ENCODE peak calls at places on chromosomes 2 and 18, in eight cellular contexts. H is lower lobe of right lung, Z is choroid plexus epithelial cell, W is astrocyte of the spinal cord, G is AG09309, S is cardiac muscle cell, C is PC-9, X is brain microvascular endothelial cell. R is an unnamed sample.

GRCh38 chr2:207640160-207640559 is 15.0 kb upstream of the METTL21A start:
- DNase-seq in H (no peak), Z (no peak), W (no peak), G (no peak), S (no peak), C (no peak), X (no peak), R (no peak)

GRCh38 chr2:119429225-119430000 is 2.2 kb upstream of the TMEM37 start:
- DNase-seq in H (no peak), Z (peak), W (peak), G (no peak), S (peak), C (no peak), X (no peak), R (no peak)

GRCh38 chr2:177169810-177170514 is 42.6 kb upstream of the HNRNPA3 start:
- DNase-seq in H (peak), Z (no peak), W (no peak), G (no peak), S (no peak), C (peak), X (no peak), R (no peak)

GRCh38 chr2:167862787-167863186 is 384.6 kb downstream of the STK39 start:
- DNase-seq in H (no peak), Z (peak), W (peak), G (no peak), S (no peak), C (no peak), X (peak), R (no peak)

GRCh38 chr18:23994361-23994902 is 20.1 kb upstream of the TTC39C start:
- DNase-seq in H (peak), Z (peak), W (peak), G (peak), S (peak), C (peak), X (peak), R (no peak)

GRCh38 chr2:37782721-37783438 is 111.4 kb upstream of the CDC42EP3 start:
- DNase-seq in H (no peak), Z (no peak), W (no peak), G (no peak), S (no peak), C (no peak), X (no peak), R (no peak)

GRCh38 chr2:11500702-11501303 is 33.0 kb upstream of the GREB1 start:
- DNase-seq in H (no peak), Z (no peak), W (no peak), G (peak), S (no peak), C (no peak), X (no peak), R (no peak)

GRCh38 chr2:129934044-129934822 is 45.2 kb upstream of the RAB6C start:
- DNase-seq in H (no peak), Z (no peak), W (no peak), G (no peak), S (peak), C (no peak), X (no peak), R (peak)

GRCh38 chr2:105857076-105857740 is 112.5 kb downstream of the NCK2 start:
- DNase-seq in H (no peak), Z (no peak), W (no peak), G (no peak), S (no peak), C (no peak), X (no peak), R (no peak)

GRCh38 chr2:208686665-208687064 is 280.1 kb downstream of the PTH2R start:
- DNase-seq in H (no peak), Z (no peak), W (no peak), G (no peak), S (no peak), C (no peak), X (no peak), R (no peak)

GRCh38 chr2:16890081-16890480 is 224.4 kb upstream of the CYRIA start:
- DNase-seq in H (no peak), Z (peak), W (no peak), G (no peak), S (no peak), C (no peak), X (no peak), R (no peak)

GRCh38 chr2:238158807-238159539 is at the start of gene ERFE:
- DNase-seq in H (no peak), Z (peak), W (no peak), G (no peak), S (peak), C (no peak), X (no peak), R (peak)

GRCh38 chr18:23738151-23738550 is 48.9 kb downstream of the LAMA3 start:
- DNase-seq in H (no peak), Z (no peak), W (no peak), G (no peak), S (no peak), C (no peak), X (no peak), R (no peak)

GRCh38 chr2:207844648-207845047 is 74.9 kb upstream of the FZD5 start:
- DNase-seq in H (no peak), Z (no peak), W (no peak), G (no peak), S (no peak), C (no peak), X (no peak), R (no peak)

GRCh38 chr2:231315896-231316295 is 79.6 kb upstream of the B3GNT7 start:
- DNase-seq in H (no peak), Z (no peak), W (no peak), G (no peak), S (no peak), C (no peak), X (no peak), R (no peak)

GRCh38 chr2:100222844-100223243 is 80.5 kb upstream of the AFF3 start:
- DNase-seq in H (no peak), Z (no peak), W (no peak), G (no peak), S (no peak), C (no peak), X (no peak), R (no peak)

GRCh38 chr2:170846318-170846717 is 29.6 kb downstream of the GAD1 start:
- DNase-seq in H (no peak), Z (no peak), W (no peak), G (no peak), S (no peak), C (no peak), X (no peak), R (no peak)

GRCh38 chr18:62957885-62958472 is 242.6 kb downstream of the PHLPP1 start:
- DNase-seq in H (peak), Z (peak), W (no peak), G (no peak), S (peak), C (no peak), X (peak), R (peak)

GRCh38 chr2:51103205-51103604 is 71.3 kb upstream of the NRXN1 start:
- DNase-seq in H (peak), Z (peak), W (peak), G (no peak), S (peak), C (peak), X (peak), R (peak)

GRCh38 chr2:186595219-186595618 is 5.4 kb downstream of the ITGAV start:
- DNase-seq in H (no peak), Z (peak), W (no peak), G (no peak), S (peak), C (no peak), X (no peak), R (no peak)

GRCh38 chr2:64402876-64403275 is 51.1 kb upstream of the LGALSL start:
- DNase-seq in H (no peak), Z (peak), W (peak), G (no peak), S (peak), C (peak), X (peak), R (no peak)

GRCh38 chr2:2867371-2867770 is 510.2 kb downstream of the EIPR1 start:
- DNase-seq in H (no peak), Z (no peak), W (no peak), G (no peak), S (no peak), C (no peak), X (no peak), R (no peak)

GRCh38 chr2:118860506-118860905 is 13.1 kb upstream of the EN1 start:
- DNase-seq in H (no peak), Z (no peak), W (no peak), G (no peak), S (no peak), C (peak), X (no peak), R (no peak)

GRCh38 chr2:174971868-174972781 is 33.1 kb downstream of the CHN1 start:
- DNase-seq in H (no peak), Z (peak), W (peak), G (peak), S (peak), C (peak), X (peak), R (no peak)

GRCh38 chr2:237673130-237673921 is 45.9 kb downstream of the LRRFIP1 start:
- DNase-seq in H (peak), Z (peak), W (peak), G (no peak), S (peak), C (peak), X (peak), R (peak)

GRCh38 chr2:94880507-94880906 is 9.3 kb downstream of the TEKT4 start:
- DNase-seq in H (no peak), Z (no peak), W (no peak), G (no peak), S (no peak), C (no peak), X (no peak), R (no peak)

GRCh38 chr2:72945450-72946019 is 28.2 kb downstream of the EMX1 start:
- DNase-seq in H (no peak), Z (no peak), W (no peak), G (no peak), S (no peak), C (no peak), X (no peak), R (no peak)

GRCh38 chr2:95357717-95358280 is 44.7 kb upstream of the FAHD2A start:
- DNase-seq in H (no peak), Z (no peak), W (no peak), G (no peak), S (no peak), C (no peak), X (no peak), R (no peak)

GRCh38 chr2:142130111-142131015 is 453 bp downstream of the LRP1B start:
- DNase-seq in H (peak), Z (peak), W (peak), G (no peak), S (peak), C (peak), X (peak), R (peak)

GRCh38 chr2:56448999-56449431 is 265.2 kb downstream of the CCDC85A start:
- DNase-seq in H (peak), Z (no peak), W (no peak), G (no peak), S (no peak), C (no peak), X (no peak), R (peak)

GRCh38 chr2:124661558-124661957 is 636.5 kb downstream of the CNTNAP5 start:
- DNase-seq in H (no peak), Z (no peak), W (no peak), G (no peak), S (no peak), C (no peak), X (no peak), R (no peak)

GRCh38 chr2:69584127-69584889 is 59.2 kb downstream of the AAK1 start:
- DNase-seq in H (no peak), Z (no peak), W (no peak), G (no peak), S (no peak), C (no peak), X (no peak), R (no peak)

GRCh38 chr2:239834143-239834542 is 191.0 kb downstream of the NDUFA10 start:
- DNase-seq in H (no peak), Z (no peak), W (no peak), G (no peak), S (no peak), C (no peak), X (no peak), R (no peak)

GRCh38 chr2:136319227-136319626 is 201.3 kb upstream of the CXCR4 start:
- DNase-seq in H (no peak), Z (no peak), W (no peak), G (no peak), S (no peak), C (no peak), X (no peak), R (peak)

DNA sequence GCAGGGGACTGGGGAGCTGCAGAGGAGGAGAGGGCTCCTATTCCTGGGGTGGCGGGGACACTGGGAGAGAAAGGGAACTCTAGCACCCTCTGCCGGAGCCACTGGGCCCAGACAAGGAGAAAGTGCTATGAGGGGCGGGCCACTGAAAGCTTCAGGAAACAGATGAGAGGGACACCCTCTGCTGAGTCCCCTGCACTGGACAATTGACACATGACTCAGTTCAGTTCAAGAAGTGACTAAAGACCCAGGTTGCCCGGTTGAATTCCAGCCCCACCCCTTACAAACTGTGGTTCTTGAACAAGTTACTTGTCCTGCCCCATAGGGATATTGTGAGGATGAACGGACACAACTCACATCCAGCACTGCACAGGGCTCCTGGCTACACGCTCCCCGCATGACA is 5.0 kb downstream of the RUFY4 start:
- DNase-seq in H (peak), Z (peak), W (no peak), G (no peak), S (peak), C (peak), X (peak), R (peak)
- TF ChIP-seq CTCF in H (peak), Z (peak), W (peak), G (peak), S (peak), C (peak), X (peak), R (peak)

DNA sequence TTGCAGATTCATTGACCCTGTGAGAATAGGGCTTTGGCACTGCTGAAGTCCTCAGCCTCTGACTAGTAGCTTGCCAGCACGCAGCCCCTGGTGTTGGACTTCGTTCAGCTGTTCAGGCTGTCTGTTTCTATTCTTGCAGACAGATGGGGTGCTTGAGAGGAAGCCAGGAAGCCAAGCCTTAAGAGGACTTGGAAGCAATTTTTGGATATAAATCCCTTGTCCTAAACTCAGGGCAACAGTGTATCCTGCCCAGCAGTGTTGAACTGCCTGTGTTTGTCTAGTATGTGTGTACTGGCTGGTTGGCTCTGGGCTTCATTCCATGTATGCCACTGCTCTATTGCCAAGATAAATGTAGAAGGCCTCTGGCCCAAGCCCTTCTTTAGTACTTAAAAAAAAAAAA is 108.6 kb downstream of the COMMD1 start:
- DNase-seq in H (no peak), Z (peak), W (peak), G (peak), S (peak), C (no peak), X (peak), R (no peak)
- TF ChIP-seq CTCF in H (peak), Z (peak), W (peak), G (peak), S (peak), C (no peak), X (peak), R (no peak)

GRCh38 chr2:46298272-46298521 is 990 bp downstream of the EPAS1 start:
- DNase-seq in H (no peak), Z (no peak), W (no peak), G (no peak), S (no peak), C (no peak), X (no peak), R (peak)

GRCh38 chr2:46300406-46300832 is 3.2 kb downstream of the EPAS1 start:
- DNase-seq in H (no peak), Z (no peak), W (no peak), G (no peak), S (no peak), C (no peak), X (no peak), R (no peak)

GRCh38 chr2:46299365-46300263 is 2.4 kb downstream of the EPAS1 start:
- DNase-seq in H (peak), Z (peak), W (peak), G (no peak), S (peak), C (peak), X (peak), R (peak)

GRCh38 chr2:46297546-46298271 is 502 bp downstream of the EPAS1 start:
- DNase-seq in H (peak), Z (no peak), W (no peak), G (no peak), S (no peak), C (peak), X (no peak), R (peak)

GRCh38 chr2:46298522-46299351 is 1.5 kb downstream of the EPAS1 start:
- DNase-seq in H (peak), Z (peak), W (peak), G (no peak), S (peak), C (peak), X (no peak), R (peak)
- TF ChIP-seq CTCF in H (peak), Z (peak), W (peak), G (peak), S (peak), C (peak), X (peak), R (no peak)

GRCh38 chr2:143226714-143227541 is 97.7 kb downstream of the ARHGAP15 start:
- DNase-seq in H (no peak), Z (no peak), W (no peak), G (no peak), S (no peak), C (no peak), X (no peak), R (no peak)

GRCh38 chr2:143225931-143226330 is 96.7 kb downstream of the ARHGAP15 start:
- DNase-seq in H (no peak), Z (no peak), W (no peak), G (no peak), S (no peak), C (no peak), X (no peak), R (no peak)

GRCh38 chr2:143219266-143219665 is 90.0 kb downstream of the ARHGAP15 start:
- DNase-seq in H (no peak), Z (no peak), W (no peak), G (no peak), S (no peak), C (no peak), X (no peak), R (no peak)

GRCh38 chr2:143218621-143219020 is 89.4 kb downstream of the ARHGAP15 start:
- DNase-seq in H (no peak), Z (no peak), W (no peak), G (no peak), S (no peak), C (no peak), X (no peak), R (no peak)

DNA sequence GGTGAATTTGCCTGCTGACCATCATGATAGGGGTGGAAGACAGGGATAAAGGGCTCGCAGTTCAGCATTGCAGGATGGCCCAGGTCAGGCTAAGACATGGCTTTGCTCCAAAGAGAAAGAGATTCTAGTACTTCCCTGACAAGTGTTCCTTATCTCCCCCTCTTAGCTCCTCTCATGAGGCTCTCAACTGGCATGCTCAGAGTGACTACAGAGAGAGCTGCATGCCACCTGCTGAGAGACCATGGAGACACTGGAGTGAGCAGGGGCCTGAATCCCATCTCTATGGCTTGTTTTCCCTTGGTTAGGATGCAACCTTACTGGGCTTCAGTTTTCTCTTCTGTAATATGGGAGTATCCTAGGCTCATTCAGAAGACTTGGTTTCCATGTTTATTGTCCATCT is 94.3 kb downstream of the ARHGAP15 start:
- DNase-seq in H (no peak), Z (no peak), W (no peak), G (no peak), S (no peak), C (no peak), X (no peak), R (no peak)
- TF ChIP-seq CTCF in H (no peak), Z (no peak), W (no peak), G (no peak), S (no peak), C (no peak), X (no peak), R (no peak)

DNA sequence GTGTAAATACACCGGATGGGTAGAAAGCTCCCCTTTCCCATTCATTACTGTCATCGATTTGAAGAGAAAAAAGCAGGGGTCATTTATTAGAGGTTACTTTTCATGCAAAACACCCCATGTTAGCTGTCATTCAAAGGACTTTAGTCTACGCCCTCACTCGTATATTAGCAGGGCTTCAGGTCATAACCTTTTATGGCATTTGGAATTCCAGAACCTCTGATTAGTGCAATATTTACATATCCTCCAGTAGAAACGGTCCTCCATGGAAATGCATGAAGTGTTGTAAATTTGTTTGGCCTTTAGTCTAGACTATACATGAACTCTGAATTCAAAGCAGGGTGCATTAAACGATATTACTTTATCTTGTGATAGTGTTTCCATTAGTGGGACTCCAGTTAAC is 180.5 kb downstream of the ZNF516 start:
- DNase-seq in H (no peak), Z (no peak), W (no peak), G (no peak), S (no peak), C (no peak), X (no peak), R (no peak)
- TF ChIP-seq CTCF in H (no peak), Z (no peak), W (no peak), G (no peak), S (no peak), C (no peak), X (no peak), R (no peak)

GRCh38 chr2:205995260-205995659 is 90.7 kb downstream of the INO80D start:
- DNase-seq in H (no peak), Z (no peak), W (no peak), G (no peak), S (no peak), C (no peak), X (no peak), R (no peak)
- TF ChIP-seq CTCF in H (no peak), Z (peak), W (peak), G (no peak), S (no peak), C (no peak), X (peak), R (no peak)